ENCODE peak calls at places on chromosomes 6 and 20, in nine cellular contexts. One of them, this sample, is unnamed.
A peak's percentile ranks its signal among the peaks of the same experiment; 100 is the strongest.

GRCh38 chr6:3328145-3328544 is 69.4 kb downstream of the PSMG4 start:
- DNase-seq in WERI-Rb-1: no peak
- DNase-seq in right lobe of liver: no peak
- DNase-seq in HCT116: no peak
- DNase-seq in AG04450: no peak
- DNase-seq in stomach: no peak
- DNase-seq in uterus: no peak
- DNase-seq in IMR-90: peak; percentile 52
- DNase-seq in CD8-positive, alpha-beta T cell: no peak
- DNase-seq in this sample: no peak

GRCh38 chr20:584375-585301 is 25.5 kb downstream of the TCF15 start:
- DNase-seq in HCT116: peak; percentile 43
- DNase-seq in uterus: no peak
- DNase-seq in WERI-Rb-1: no peak
- DNase-seq in stomach: no peak
- DNase-seq in right lobe of liver: no peak
- DNase-seq in IMR-90: no peak
- DNase-seq in AG04450: no peak
- DNase-seq in CD8-positive, alpha-beta T cell: no peak
- DNase-seq in this sample: no peak

GRCh38 chr20:2783908-2784566 is 16.4 kb downstream of the CPXM1 start:
- DNase-seq in IMR-90: no peak
- DNase-seq in CD8-positive, alpha-beta T cell: no peak
- DNase-seq in HCT116: no peak
- DNase-seq in stomach: no peak
- DNase-seq in AG04450: no peak
- DNase-seq in uterus: no peak
- DNase-seq in right lobe of liver: no peak
- DNase-seq in WERI-Rb-1: no peak
- DNase-seq in this sample: no peak

GRCh38 chr6:170048615-170049256 is 242.1 kb downstream of the DLL1 start:
- DNase-seq in AG04450: no peak
- DNase-seq in right lobe of liver: no peak
- DNase-seq in uterus: peak; percentile 30
- DNase-seq in WERI-Rb-1: no peak
- DNase-seq in IMR-90: peak; percentile 33
- DNase-seq in CD8-positive, alpha-beta T cell: no peak
- DNase-seq in HCT116: no peak
- DNase-seq in stomach: peak; percentile 50
- DNase-seq in this sample: peak; percentile 73

GRCh38 chr6:5764401-5764955 is 242.2 kb downstream of the NRN1 start:
- DNase-seq in right lobe of liver: no peak
- DNase-seq in CD8-positive, alpha-beta T cell: no peak
- DNase-seq in stomach: no peak
- DNase-seq in HCT116: no peak
- DNase-seq in WERI-Rb-1: no peak
- DNase-seq in uterus: no peak
- DNase-seq in AG04450: peak; percentile 23
- DNase-seq in IMR-90: peak; percentile 78
- DNase-seq in this sample: peak; percentile 86

GRCh38 chr6:138818496-138819194 is 22.8 kb downstream of the ECT2L start:
- DNase-seq in AG04450: no peak
- DNase-seq in stomach: no peak
- DNase-seq in right lobe of liver: no peak
- DNase-seq in IMR-90: no peak
- DNase-seq in CD8-positive, alpha-beta T cell: no peak
- DNase-seq in WERI-Rb-1: no peak
- DNase-seq in HCT116: no peak
- DNase-seq in uterus: no peak
- DNase-seq in this sample: no peak

GRCh38 chr6:49097116-49097515 is 365.9 kb downstream of the MMUT start:
- DNase-seq in HCT116: no peak
- DNase-seq in uterus: no peak
- DNase-seq in right lobe of liver: no peak
- DNase-seq in WERI-Rb-1: no peak
- DNase-seq in AG04450: no peak
- DNase-seq in IMR-90: no peak
- DNase-seq in stomach: no peak
- DNase-seq in CD8-positive, alpha-beta T cell: no peak
- DNase-seq in this sample: no peak

GRCh38 chr6:35736293-35736894 is 438 bp upstream of the ARMC12 start:
- DNase-seq in HCT116: no peak
- DNase-seq in WERI-Rb-1: peak; percentile 88
- DNase-seq in AG04450: no peak
- DNase-seq in stomach: peak; percentile 85
- DNase-seq in uterus: peak; percentile 82
- DNase-seq in IMR-90: peak; percentile 37
- DNase-seq in right lobe of liver: peak; percentile 70
- DNase-seq in CD8-positive, alpha-beta T cell: peak; percentile 82
- DNase-seq in this sample: peak; percentile 85

GRCh38 chr6:126118934-126119333 is 132.6 kb downstream of the TRMT11 start:
- DNase-seq in stomach: no peak
- DNase-seq in AG04450: no peak
- DNase-seq in HCT116: no peak
- DNase-seq in CD8-positive, alpha-beta T cell: no peak
- DNase-seq in IMR-90: peak; percentile 13
- DNase-seq in uterus: no peak
- DNase-seq in WERI-Rb-1: no peak
- DNase-seq in right lobe of liver: no peak
- DNase-seq in this sample: no peak

GRCh38 chr6:5334341-5334740 is 73.0 kb downstream of the FARS2 start:
- DNase-seq in WERI-Rb-1: no peak
- DNase-seq in uterus: no peak
- DNase-seq in IMR-90: peak; percentile 37
- DNase-seq in stomach: no peak
- DNase-seq in CD8-positive, alpha-beta T cell: no peak
- DNase-seq in right lobe of liver: no peak
- DNase-seq in HCT116: no peak
- DNase-seq in AG04450: no peak
- DNase-seq in this sample: no peak

GRCh38 chr6:85069577-85069976 is 305.2 kb upstream of the TBX18 start:
- DNase-seq in IMR-90: no peak
- DNase-seq in stomach: no peak
- DNase-seq in WERI-Rb-1: no peak
- DNase-seq in right lobe of liver: no peak
- DNase-seq in AG04450: no peak
- DNase-seq in uterus: no peak
- DNase-seq in CD8-positive, alpha-beta T cell: no peak
- DNase-seq in HCT116: no peak
- DNase-seq in this sample: no peak

DNA sequence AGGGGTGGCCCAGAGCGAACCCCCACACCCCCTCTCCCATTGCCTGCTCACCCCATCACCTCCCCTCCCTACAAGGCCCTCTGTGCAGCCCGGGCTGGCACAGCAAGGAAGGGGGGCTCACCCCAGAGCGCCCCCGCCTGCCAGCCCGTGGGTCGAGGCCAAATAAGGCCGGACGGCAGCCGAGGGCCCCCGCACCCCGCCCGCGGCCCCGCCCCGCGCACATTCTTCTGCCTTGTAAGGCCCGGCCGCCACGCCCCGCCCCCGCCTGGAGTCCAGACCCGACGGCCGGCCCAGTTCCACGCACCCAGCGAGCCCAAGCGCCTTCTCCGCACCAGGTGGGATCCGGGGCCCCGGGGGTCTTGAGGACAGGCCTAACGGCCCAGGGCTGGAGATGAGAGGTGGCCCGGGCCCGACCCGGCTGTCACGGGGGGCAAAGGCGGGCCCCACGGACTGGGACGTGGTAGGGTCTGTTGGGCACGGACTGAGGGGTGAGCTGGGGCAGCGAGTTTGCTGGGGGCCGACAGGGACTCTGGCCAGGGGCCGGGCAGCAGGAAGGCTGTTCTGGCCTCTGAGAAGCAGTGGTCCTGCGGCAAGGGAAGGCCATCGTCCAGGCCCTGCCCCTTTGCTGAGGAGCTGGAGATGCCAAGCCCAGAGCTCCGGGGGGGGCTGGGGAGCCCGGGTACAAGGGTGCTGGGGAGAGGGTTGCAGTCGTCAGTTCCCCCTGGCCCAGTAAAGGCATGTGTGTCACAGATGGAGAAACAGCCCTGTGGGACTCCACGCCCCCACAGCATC is at the start of gene MYL9:
- DNase-seq in right lobe of liver: peak; percentile 77
- DNase-seq in stomach: peak; percentile 85
- DNase-seq in IMR-90: peak; percentile 62
- DNase-seq in AG04450: peak; percentile 39
- DNase-seq in HCT116: no peak
- DNase-seq in CD8-positive, alpha-beta T cell: no peak
- DNase-seq in WERI-Rb-1: no peak
- DNase-seq in uterus: peak; percentile 94
- DNase-seq in this sample: peak; percentile 96
- H3K4me3 ChIP-seq in right lobe of liver: peak within 1 kb of the TSS; percentile 41
- H3K4me3 ChIP-seq in stomach: peak within 1 kb of the TSS; percentile 77
- H3K4me3 ChIP-seq in IMR-90: peak within 1 kb of the TSS; percentile 89
- H3K4me3 ChIP-seq in AG04450: peak within 1 kb of the TSS; percentile 97
- H3K4me3 ChIP-seq in HCT116: peak within 1 kb of the TSS; percentile 78
- H3K4me3 ChIP-seq in CD8-positive, alpha-beta T cell: no peak within 1 kb of the TSS
- H3K4me3 ChIP-seq in WERI-Rb-1: no peak within 1 kb of the TSS
- H3K4me3 ChIP-seq in uterus: peak within 1 kb of the TSS; percentile 78
- H3K4me3 ChIP-seq in this sample: peak within 1 kb of the TSS; percentile 84

DNA sequence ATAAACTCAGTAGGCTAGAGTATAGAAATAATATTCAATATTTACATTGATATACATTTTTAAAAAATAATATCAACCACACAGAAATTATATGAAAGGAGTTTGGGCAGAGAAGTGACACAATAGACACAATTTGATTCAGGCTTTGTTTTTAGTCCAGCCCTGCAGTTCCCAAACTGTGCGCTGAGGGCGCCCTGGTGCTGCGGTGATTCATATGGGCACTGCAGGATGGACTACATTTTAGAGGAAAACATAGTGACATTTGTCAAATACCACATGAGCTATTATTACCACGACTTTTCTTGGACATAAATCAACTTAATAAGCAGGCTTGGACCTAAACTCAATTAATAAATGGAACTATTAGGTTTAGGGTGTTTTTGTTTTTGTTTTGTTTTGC is 364.3 kb upstream of the ID4 start:
- DNase-seq in stomach: no peak
- DNase-seq in AG04450: no peak
- DNase-seq in right lobe of liver: no peak
- DNase-seq in IMR-90: no peak
- DNase-seq in uterus: no peak
- DNase-seq in CD8-positive, alpha-beta T cell: no peak
- DNase-seq in WERI-Rb-1: peak; percentile 26
- DNase-seq in HCT116: no peak
- DNase-seq in this sample: no peak
- TF ChIP-seq CTCF in stomach: no peak
- TF ChIP-seq CTCF in AG04450: peak; percentile 16
- TF ChIP-seq CTCF in right lobe of liver: peak; percentile 24
- TF ChIP-seq CTCF in IMR-90: no peak
- TF ChIP-seq CTCF in uterus: no peak
- TF ChIP-seq CTCF in CD8-positive, alpha-beta T cell: no peak
- TF ChIP-seq CTCF in WERI-Rb-1: peak; percentile 63
- TF ChIP-seq CTCF in HCT116: peak; percentile 38
- TF ChIP-seq CTCF in this sample: no peak

GRCh38 chr6:133973109-133973971 is 20.3 kb downstream of the TBPL1 start:
- DNase-seq in HCT116: peak; percentile 44
- DNase-seq in right lobe of liver: no peak
- DNase-seq in stomach: no peak
- DNase-seq in IMR-90: peak; percentile 72
- DNase-seq in uterus: no peak
- DNase-seq in AG04450: peak; percentile 42
- DNase-seq in CD8-positive, alpha-beta T cell: no peak
- DNase-seq in WERI-Rb-1: no peak
- DNase-seq in this sample: no peak
- H3K27ac ChIP-seq in HCT116: no peak overlapping the region
- H3K27ac ChIP-seq in right lobe of liver: no peak overlapping the region
- H3K27ac ChIP-seq in stomach: peak overlapping the region; percentile 11
- H3K27ac ChIP-seq in IMR-90: no peak overlapping the region
- H3K27ac ChIP-seq in uterus: peak overlapping the region; percentile 48
- H3K27ac ChIP-seq in AG04450: no peak overlapping the region
- H3K27ac ChIP-seq in CD8-positive, alpha-beta T cell: no peak overlapping the region
- H3K27ac ChIP-seq in WERI-Rb-1: no peak overlapping the region
- H3K27ac ChIP-seq in this sample: no peak overlapping the region

GRCh38 chr6:40285535-40285934 is 301.6 kb downstream of the LRFN2 start:
- DNase-seq in IMR-90: no peak
- DNase-seq in HCT116: no peak
- DNase-seq in stomach: no peak
- DNase-seq in CD8-positive, alpha-beta T cell: no peak
- DNase-seq in right lobe of liver: no peak
- DNase-seq in WERI-Rb-1: no peak
- DNase-seq in uterus: no peak
- DNase-seq in AG04450: no peak
- DNase-seq in this sample: no peak

GRCh38 chr6:40288919-40289318 is 298.2 kb downstream of the LRFN2 start:
- DNase-seq in AG04450: no peak
- DNase-seq in WERI-Rb-1: no peak
- DNase-seq in uterus: no peak
- DNase-seq in CD8-positive, alpha-beta T cell: no peak
- DNase-seq in HCT116: no peak
- DNase-seq in right lobe of liver: no peak
- DNase-seq in stomach: no peak
- DNase-seq in IMR-90: no peak
- DNase-seq in this sample: no peak

GRCh38 chr6:40287296-40287820 is 299.8 kb downstream of the LRFN2 start:
- DNase-seq in WERI-Rb-1: peak; percentile 66
- DNase-seq in right lobe of liver: no peak
- DNase-seq in CD8-positive, alpha-beta T cell: no peak
- DNase-seq in IMR-90: no peak
- DNase-seq in HCT116: no peak
- DNase-seq in uterus: no peak
- DNase-seq in stomach: no peak
- DNase-seq in AG04450: no peak
- DNase-seq in this sample: no peak

GRCh38 chr6:40286027-40286426 is 301.1 kb downstream of the LRFN2 start:
- DNase-seq in uterus: no peak
- DNase-seq in stomach: no peak
- DNase-seq in IMR-90: no peak
- DNase-seq in WERI-Rb-1: no peak
- DNase-seq in CD8-positive, alpha-beta T cell: no peak
- DNase-seq in AG04450: no peak
- DNase-seq in right lobe of liver: no peak
- DNase-seq in HCT116: no peak
- DNase-seq in this sample: no peak

DNA sequence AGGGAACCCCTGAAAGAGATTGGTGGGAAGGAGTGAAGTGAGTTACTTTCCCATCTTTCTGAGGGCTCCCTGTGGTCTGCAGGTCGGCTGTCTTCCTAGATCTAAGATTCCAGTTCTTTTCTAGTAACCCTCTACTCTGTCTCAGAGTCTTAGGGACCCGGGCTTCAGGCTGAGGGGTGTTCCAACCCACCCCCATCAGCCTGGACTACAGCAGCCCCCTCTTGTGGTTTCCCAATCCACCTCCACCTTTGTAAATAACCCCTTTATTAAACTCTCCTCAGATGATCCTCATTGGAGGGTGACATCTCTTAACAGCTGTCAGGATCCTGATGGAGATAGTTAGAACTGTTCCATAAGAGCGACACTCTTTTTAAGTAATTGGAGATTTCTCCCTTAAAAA is 300.4 kb downstream of the LRFN2 start:
- DNase-seq in CD8-positive, alpha-beta T cell: no peak
- DNase-seq in IMR-90: no peak
- DNase-seq in uterus: no peak
- DNase-seq in stomach: no peak
- DNase-seq in AG04450: no peak
- DNase-seq in HCT116: no peak
- DNase-seq in WERI-Rb-1: no peak
- DNase-seq in right lobe of liver: no peak
- DNase-seq in this sample: no peak
- H3K4me3 ChIP-seq in CD8-positive, alpha-beta T cell: no peak overlapping the region
- H3K4me3 ChIP-seq in IMR-90: no peak overlapping the region
- H3K4me3 ChIP-seq in uterus: no peak overlapping the region
- H3K4me3 ChIP-seq in stomach: no peak overlapping the region
- H3K4me3 ChIP-seq in AG04450: no peak overlapping the region
- H3K4me3 ChIP-seq in HCT116: no peak overlapping the region
- H3K4me3 ChIP-seq in WERI-Rb-1: no peak overlapping the region
- H3K4me3 ChIP-seq in right lobe of liver: no peak overlapping the region
- H3K4me3 ChIP-seq in this sample: no peak overlapping the region